ENCODE peak calls at places on chromosomes 5 and 9, in five cellular contexts. B, W, M, Y and O are unnamed samples.

GRCh38 chr5:172834570-172835245 is 657 bp downstream of the ERGIC1 start:
- DNase-seq in B (no peak), W (no peak), M (no peak), Y (peak; percentile 44), O (no peak)

GRCh38 chr9:4760122-4760521 is 19.1 kb upstream of the AK3 start:
- DNase-seq in B (no peak), W (no peak), M (no peak), Y (no peak), O (no peak)

GRCh38 chr5:66329078-66329477 is 185.0 kb downstream of the SREK1 start:
- DNase-seq in B (no peak), W (no peak), M (no peak), Y (no peak), O (peak; percentile 84)

GRCh38 chr5:127645300-127645726 is 3.6 kb upstream of the CTXN3 start:
- DNase-seq in B (no peak), W (no peak), M (no peak), Y (no peak), O (no peak)

GRCh38 chr5:75384218-75384617 is 47.2 kb downstream of the HMGCR start:
- DNase-seq in B (no peak), W (no peak), M (no peak), Y (no peak), O (no peak)

GRCh38 chr5:144697847-144698262 is 527.2 kb downstream of the KCTD16 start:
- DNase-seq in B (no peak), W (peak; percentile 80), M (no peak), Y (no peak), O (peak; percentile 78)

GRCh38 chr9:113919422-113919821 is 43.3 kb downstream of the ZNF618 start:
- DNase-seq in B (no peak), W (no peak), M (no peak), Y (no peak), O (no peak)

GRCh38 chr9:126499005-126499910 is 114.5 kb upstream of the LMX1B start:
- DNase-seq in B (peak; percentile 41), W (no peak), M (peak; percentile 36), Y (peak; percentile 36), O (peak; percentile 36)

GRCh38 chr9:7315746-7316457 is 483.7 kb downstream of the DMAC1 start:
- DNase-seq in B (no peak), W (peak; percentile 35), M (peak; percentile 50), Y (no peak), O (peak; percentile 11)

GRCh38 chr5:2749514-2750025 is 1.9 kb downstream of the IRX2 start:
- DNase-seq in B (no peak), W (no peak), M (no peak), Y (no peak), O (peak; percentile 58)

GRCh38 chr5:139116256-139116655 is 81.9 kb downstream of the SIL1 start:
- DNase-seq in B (no peak), W (no peak), M (no peak), Y (no peak), O (no peak)

GRCh38 chr9:125763373-125763772 is 16.2 kb downstream of the PBX3 start:
- DNase-seq in B (no peak), W (no peak), M (no peak), Y (no peak), O (peak; percentile 84)

GRCh38 chr5:96807099-96807654 is 568 bp downstream of the ERAP1 start:
- DNase-seq in B (peak; percentile 80), W (no peak), M (peak; percentile 63), Y (peak; percentile 88), O (peak; percentile 65)

GRCh38 chr5:140978260-140978659 is 12.0 kb downstream of the PCDHAC2 start:
- DNase-seq in B (no peak), W (no peak), M (no peak), Y (no peak), O (no peak)

GRCh38 chr9:12774861-12775367 is at the start of gene LURAP1L:
- DNase-seq in B (peak; percentile 65), W (no peak), M (peak; percentile 59), Y (peak; percentile 65), O (peak; percentile 91)

GRCh38 chr9:131982102-131982501 is 97.6 kb downstream of the MED27 start:
- DNase-seq in B (no peak), W (no peak), M (no peak), Y (no peak), O (no peak)

GRCh38 chr5:129400395-129400983 is 59.6 kb upstream of the ADAMTS19 start:
- DNase-seq in B (no peak), W (no peak), M (no peak), Y (no peak), O (peak; percentile 7)

GRCh38 chr5:157915638-157916037 is 56.7 kb upstream of the CLINT1 start:
- DNase-seq in B (peak; percentile 93), W (no peak), M (peak; percentile 64), Y (peak; percentile 90), O (peak; percentile 26)

GRCh38 chr9:121561385-121562222 is 62.0 kb upstream of the GGTA1 start:
- DNase-seq in B (no peak), W (no peak), M (no peak), Y (no peak), O (peak; percentile 57)

GRCh38 chr9:124344291-124345050 is 70.8 kb downstream of the PSMB7 start:
- DNase-seq in B (no peak), W (no peak), M (no peak), Y (no peak), O (no peak)

GRCh38 chr9:91197232-91198181 is 164.2 kb downstream of the AUH start:
- DNase-seq in B (peak; percentile 83), W (peak; percentile 96), M (peak; percentile 94), Y (peak; percentile 86), O (peak; percentile 97)

GRCh38 chr9:124835026-124835501 is 18.2 kb upstream of the WDR38 start:
- DNase-seq in B (no peak), W (no peak), M (no peak), Y (peak; percentile 86), O (peak; percentile 76)

GRCh38 chr9:20805766-20806165 is 121.7 kb downstream of the FOCAD start:
- DNase-seq in B (no peak), W (no peak), M (no peak), Y (no peak), O (no peak)

GRCh38 chr5:144467795-144468194 is 297.1 kb downstream of the KCTD16 start:
- DNase-seq in B (no peak), W (no peak), M (no peak), Y (peak; percentile 48), O (peak; percentile 46)

GRCh38 chr5:124628721-124629596 is 117.5 kb downstream of the ZNF608 start:
- DNase-seq in B (no peak), W (peak; percentile 86), M (no peak), Y (no peak), O (peak; percentile 94)

GRCh38 chr5:87020099-87020934 is 247.4 kb upstream of the RASA1 start:
- DNase-seq in B (peak; percentile 34), W (no peak), M (no peak), Y (peak; percentile 24), O (peak; percentile 38)

GRCh38 chr9:73152445-73152844 is 780 bp downstream of the ANXA1 start:
- DNase-seq in B (no peak), W (no peak), M (no peak), Y (no peak), O (peak; percentile 57)

GRCh38 chr9:109956811-109957440 is 176.9 kb downstream of the PALM2AKAP2 start:
- DNase-seq in B (no peak), W (no peak), M (no peak), Y (no peak), O (no peak)

GRCh38 chr9:109950710-109951443 is 170.9 kb downstream of the PALM2AKAP2 start:
- DNase-seq in B (no peak), W (no peak), M (no peak), Y (no peak), O (no peak)

GRCh38 chr9:109953300-109953699 is 173.3 kb downstream of the PALM2AKAP2 start:
- DNase-seq in B (no peak), W (no peak), M (no peak), Y (no peak), O (no peak)

GRCh38 chr9:109948453-109948852 is 168.5 kb downstream of the PALM2AKAP2 start:
- DNase-seq in B (no peak), W (no peak), M (no peak), Y (no peak), O (no peak)

DNA sequence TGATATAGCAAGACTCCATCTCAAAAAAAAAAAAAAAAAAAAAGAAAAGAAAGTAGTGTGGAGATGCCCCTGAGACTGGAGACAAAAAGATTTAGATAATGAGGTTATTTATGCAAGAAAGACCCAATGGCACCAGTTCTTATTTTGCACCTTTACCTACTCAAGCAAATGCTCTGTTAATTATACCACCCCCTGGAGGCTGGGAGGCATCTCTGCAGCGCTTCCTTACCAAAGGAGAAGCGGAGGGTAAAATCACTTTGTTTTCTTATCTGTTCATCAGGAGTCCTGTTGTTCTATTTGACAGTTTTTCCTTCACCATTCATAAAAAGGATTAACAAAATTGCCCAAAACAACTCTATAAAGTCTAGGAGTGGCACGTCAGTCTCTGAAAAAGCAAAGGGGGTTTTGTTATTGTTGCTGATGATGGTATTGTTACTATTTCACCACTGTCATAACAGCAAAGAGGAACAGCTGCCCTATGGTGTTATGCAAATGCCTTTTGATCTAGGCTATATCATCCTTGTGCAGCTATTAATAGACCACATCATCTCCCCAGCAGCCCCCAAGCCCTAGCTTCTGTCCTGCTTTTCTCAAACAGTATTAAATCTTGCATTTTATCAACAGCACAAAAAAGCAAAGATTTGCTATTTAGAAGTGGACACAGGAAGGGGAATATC is 174.0 kb downstream of the PALM2AKAP2 start:
- DNase-seq in B (no peak), W (no peak), M (no peak), Y (no peak), O (no peak)
- TF ChIP-seq CTCF in B (no peak), W (peak; percentile 5), M (no peak), Y (no peak), O (no peak)

GRCh38 chr5:142315231-142315900 is 9.5 kb downstream of the SPRY4 start:
- DNase-seq in B (no peak), W (no peak), M (no peak), Y (no peak), O (no peak)
- H3K4me3 ChIP-seq in B (no peak overlapping the region), W (no peak overlapping the region), M (no peak overlapping the region), Y (no peak overlapping the region), O (no peak overlapping the region)

GRCh38 chr5:150000261-150000989 is at the start of the genes HMGXB3 and TIGD6:
- DNase-seq in B (peak; percentile 93), W (peak; percentile 80), M (peak; percentile 90), Y (peak; percentile 91), O (peak; percentile 89)
- TF ChIP-seq CTCF in B (no peak), W (peak; percentile 10), M (peak; percentile 11), Y (no peak), O (peak; percentile 2)

GRCh38 chr5:119290161-119290569 is 65.7 kb upstream of the TNFAIP8 start:
- DNase-seq in B (no peak), W (no peak), M (no peak), Y (no peak), O (no peak)

GRCh38 chr5:119291056-119291455 is 64.8 kb upstream of the TNFAIP8 start:
- DNase-seq in B (no peak), W (no peak), M (no peak), Y (no peak), O (no peak)

GRCh38 chr5:119288364-119289047 is 67.3 kb upstream of the TNFAIP8 start:
- DNase-seq in B (no peak), W (no peak), M (no peak), Y (no peak), O (peak; percentile 71)

GRCh38 chr5:119290607-119291006 is 65.2 kb upstream of the TNFAIP8 start:
- DNase-seq in B (no peak), W (no peak), M (no peak), Y (no peak), O (no peak)

DNA sequence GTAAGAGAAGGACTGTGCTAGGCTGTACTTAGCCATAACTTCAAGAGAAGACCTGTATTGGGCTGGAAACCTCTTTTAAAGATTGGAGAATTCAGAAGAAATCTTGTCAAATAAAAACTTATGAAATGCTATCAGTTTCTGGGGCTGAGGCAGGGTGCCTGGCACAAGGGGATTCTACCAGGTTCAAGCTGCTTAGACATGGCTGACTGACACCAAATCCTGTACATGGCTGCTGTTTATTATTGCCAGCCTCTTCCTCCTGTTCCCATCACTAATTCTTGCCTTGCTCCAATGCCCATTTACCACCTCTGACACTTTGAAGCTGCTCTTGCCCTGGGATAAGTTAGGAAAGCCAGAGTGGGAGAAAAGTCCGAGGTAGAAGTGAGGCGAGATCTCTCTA is 66.4 kb upstream of the TNFAIP8 start:
- DNase-seq in B (no peak), W (no peak), M (no peak), Y (no peak), O (no peak)
- H3K4me3 ChIP-seq in B (no peak overlapping the region), W (no peak overlapping the region), M (no peak overlapping the region), Y (no peak overlapping the region), O (no peak overlapping the region)